ENCODE peak calls at places on chromosomes 2 and 18, in four cellular contexts. I, F, X and Y are unnamed samples.

GRCh38 chr18:9109523-9109922 is 7.0 kb downstream of the NDUFV2 start:
- DNase-seq in I (no peak), F (no peak), X (peak; percentile 46), Y (peak; percentile 14)

GRCh38 chr18:10006261-10006903 is 92.6 kb downstream of the VAPA start:
- DNase-seq in F (peak; percentile 36), I (no peak), X (no peak), Y (peak; percentile 36)

GRCh38 chr2:206616141-206616540 is 26.1 kb upstream of the FAM237A start:
- DNase-seq in F (peak; percentile 58), X (no peak), I (no peak), Y (no peak)

GRCh38 chr2:173030541-173031485 is 44.8 kb upstream of the MAP3K20 start:
- DNase-seq in I (no peak), F (no peak), X (no peak), Y (no peak)

GRCh38 chr2:14634885-14635871 is 2.7 kb downstream of the LRATD1 start:
- DNase-seq in I (peak; percentile 75), X (no peak), F (peak; percentile 71), Y (peak; percentile 71)

GRCh38 chr2:64768426-64769033 is 114.8 kb upstream of the SERTAD2 start:
- DNase-seq in F (no peak), X (no peak), I (no peak), Y (peak; percentile 12)

GRCh38 chr2:124258481-124258880 is 233.4 kb downstream of the CNTNAP5 start:
- DNase-seq in I (no peak), X (no peak), F (peak; percentile 36), Y (no peak)

GRCh38 chr2:27808984-27809383 is 37.5 kb downstream of the MRPL33 start:
- DNase-seq in X (no peak), F (no peak), I (no peak), Y (no peak)

GRCh38 chr18:37254256-37254880 is 311.2 kb downstream of the CELF4 start:
- DNase-seq in I (no peak), F (no peak), X (no peak), Y (no peak)

GRCh38 chr2:165648826-165649225 is 145.2 kb downstream of the GALNT3 start:
- DNase-seq in F (no peak), X (no peak), I (no peak), Y (no peak)

GRCh38 chr18:3649559-3650426 is 199.8 kb downstream of the TGIF1 start:
- DNase-seq in X (peak; percentile 46), F (peak; percentile 82), I (no peak), Y (no peak)

GRCh38 chr2:12597555-12597954 is 119.2 kb upstream of the TRIB2 start:
- DNase-seq in I (no peak), F (no peak), X (no peak), Y (no peak)

GRCh38 chr2:205383601-205384000 is 298.7 kb upstream of the NRP2 start:
- DNase-seq in X (no peak), F (no peak), I (no peak), Y (no peak)

GRCh38 chr2:99608092-99608491 is 118.3 kb upstream of the REV1 start:
- DNase-seq in F (peak; percentile 11), I (no peak), X (no peak), Y (no peak)

GRCh38 chr2:70143314-70144150 is 47.3 kb downstream of the C2orf42 start:
- DNase-seq in F (peak; percentile 67), I (peak; percentile 51), X (no peak), Y (peak; percentile 54)

GRCh38 chr2:85551698-85552678 is 9.3 kb downstream of the GGCX start:
- DNase-seq in I (peak; percentile 82), X (no peak), F (peak; percentile 80), Y (peak; percentile 56)

GRCh38 chr2:70551156-70551555 is 2.5 kb downstream of the TGFA start:
- DNase-seq in X (no peak), F (no peak), I (no peak), Y (no peak)

GRCh38 chr2:195406886-195407603 is 250.0 kb upstream of the SLC39A10 start:
- DNase-seq in F (peak; percentile 27), I (no peak), X (no peak), Y (no peak)

GRCh38 chr18:5542393-5543035 is 1.3 kb downstream of the EPB41L3 start:
- DNase-seq in F (no peak), X (no peak), I (peak; percentile 47), Y (no peak)

GRCh38 chr2:120520929-120521912 is 175.3 kb downstream of the INHBB start:
- DNase-seq in X (no peak), I (peak; percentile 69), F (peak; percentile 62), Y (peak; percentile 58)

GRCh38 chr2:2782007-2782406 is 450.9 kb upstream of the MYT1L start:
- DNase-seq in X (no peak), I (no peak), F (no peak), Y (no peak)

GRCh38 chr2:66346241-66346664 is 88.7 kb upstream of the MEIS1 start:
- DNase-seq in F (no peak), X (no peak), I (no peak), Y (no peak)